ENCODE peak calls at places on chromosomes 7 and 10, in six cellular contexts. One of them, this sample, is unnamed. For H3K4me1, the result is how much of the 10 kb centered on the place peaks cover.

GRCh38 chr10:33055636-33056035 is 97.6 kb upstream of the ITGB1 start:
- DNase-seq in CD8-positive, alpha-beta memory T cell: no peak
- DNase-seq in heart left ventricle: no peak
- DNase-seq in OCI-LY7: no peak
- DNase-seq in naive thymus-derived CD4-positive, alpha-beta T cell: no peak
- DNase-seq in fibroblast of lung: peak
- DNase-seq in this sample: no peak

GRCh38 chr7:111380945-111381344 is 181.3 kb downstream of the IMMP2L start:
- DNase-seq in OCI-LY7: no peak
- DNase-seq in heart left ventricle: no peak
- DNase-seq in naive thymus-derived CD4-positive, alpha-beta T cell: no peak
- DNase-seq in fibroblast of lung: no peak
- DNase-seq in CD8-positive, alpha-beta memory T cell: no peak
- DNase-seq in this sample: no peak

GRCh38 chr7:142153400-142153799 is 41.9 kb downstream of the MGAM2 start:
- DNase-seq in OCI-LY7: no peak
- DNase-seq in naive thymus-derived CD4-positive, alpha-beta T cell: no peak
- DNase-seq in CD8-positive, alpha-beta memory T cell: no peak
- DNase-seq in heart left ventricle: no peak
- DNase-seq in fibroblast of lung: peak
- DNase-seq in this sample: no peak

GRCh38 chr7:142436601-142437000 is 178.7 kb upstream of the PRSS58 start:
- DNase-seq in heart left ventricle: no peak
- DNase-seq in fibroblast of lung: peak
- DNase-seq in OCI-LY7: no peak
- DNase-seq in CD8-positive, alpha-beta memory T cell: no peak
- DNase-seq in naive thymus-derived CD4-positive, alpha-beta T cell: no peak
- DNase-seq in this sample: no peak

GRCh38 chr7:40498933-40499332 is 364.1 kb downstream of the SUGCT start:
- DNase-seq in naive thymus-derived CD4-positive, alpha-beta T cell: no peak
- DNase-seq in heart left ventricle: no peak
- DNase-seq in fibroblast of lung: peak
- DNase-seq in CD8-positive, alpha-beta memory T cell: no peak
- DNase-seq in OCI-LY7: no peak
- DNase-seq in this sample: no peak

GRCh38 chr10:97336942-97337719 is 2.6 kb upstream of the FRAT2 start:
- DNase-seq in OCI-LY7: no peak
- DNase-seq in CD8-positive, alpha-beta memory T cell: no peak
- DNase-seq in heart left ventricle: no peak
- DNase-seq in fibroblast of lung: no peak
- DNase-seq in naive thymus-derived CD4-positive, alpha-beta T cell: no peak
- DNase-seq in this sample: no peak

GRCh38 chr10:123241391-123242141 is 87.4 kb downstream of the BUB3 start:
- DNase-seq in CD8-positive, alpha-beta memory T cell: peak
- DNase-seq in OCI-LY7: peak
- DNase-seq in heart left ventricle: no peak
- DNase-seq in fibroblast of lung: no peak
- DNase-seq in naive thymus-derived CD4-positive, alpha-beta T cell: peak
- DNase-seq in this sample: peak

GRCh38 chr10:116097239-116097751 is 175.7 kb downstream of the GFRA1 start:
- DNase-seq in heart left ventricle: no peak
- DNase-seq in OCI-LY7: no peak
- DNase-seq in CD8-positive, alpha-beta memory T cell: no peak
- DNase-seq in fibroblast of lung: no peak
- DNase-seq in naive thymus-derived CD4-positive, alpha-beta T cell: no peak
- DNase-seq in this sample: no peak

GRCh38 chr10:47173929-47174442 is 126.0 kb upstream of the GDF10 start:
- DNase-seq in CD8-positive, alpha-beta memory T cell: no peak
- DNase-seq in fibroblast of lung: no peak
- DNase-seq in OCI-LY7: no peak
- DNase-seq in naive thymus-derived CD4-positive, alpha-beta T cell: no peak
- DNase-seq in heart left ventricle: no peak
- DNase-seq in this sample: no peak

GRCh38 chr7:156979711-156980110 is 30.2 kb downstream of the NOM1 start:
- DNase-seq in CD8-positive, alpha-beta memory T cell: no peak
- DNase-seq in OCI-LY7: no peak
- DNase-seq in naive thymus-derived CD4-positive, alpha-beta T cell: no peak
- DNase-seq in heart left ventricle: no peak
- DNase-seq in fibroblast of lung: no peak
- DNase-seq in this sample: no peak

GRCh38 chr10:116085333-116085732 is 187.7 kb downstream of the GFRA1 start:
- DNase-seq in heart left ventricle: peak
- DNase-seq in naive thymus-derived CD4-positive, alpha-beta T cell: no peak
- DNase-seq in OCI-LY7: no peak
- DNase-seq in fibroblast of lung: no peak
- DNase-seq in CD8-positive, alpha-beta memory T cell: no peak
- DNase-seq in this sample: no peak

GRCh38 chr7:36784991-36785940 is 61.0 kb upstream of the AOAH start:
- DNase-seq in fibroblast of lung: no peak
- DNase-seq in heart left ventricle: peak
- DNase-seq in naive thymus-derived CD4-positive, alpha-beta T cell: peak
- DNase-seq in OCI-LY7: no peak
- DNase-seq in CD8-positive, alpha-beta memory T cell: peak
- DNase-seq in this sample: peak

GRCh38 chr7:128721376-128721775 is 17.8 kb upstream of the CALU start:
- DNase-seq in CD8-positive, alpha-beta memory T cell: no peak
- DNase-seq in fibroblast of lung: no peak
- DNase-seq in OCI-LY7: no peak
- DNase-seq in heart left ventricle: no peak
- DNase-seq in naive thymus-derived CD4-positive, alpha-beta T cell: no peak
- DNase-seq in this sample: no peak

GRCh38 chr7:133230591-133231194 is 22.2 kb upstream of the EXOC4 start:
- DNase-seq in fibroblast of lung: peak
- DNase-seq in OCI-LY7: peak
- DNase-seq in naive thymus-derived CD4-positive, alpha-beta T cell: peak
- DNase-seq in CD8-positive, alpha-beta memory T cell: peak
- DNase-seq in heart left ventricle: peak
- DNase-seq in this sample: peak

GRCh38 chr7:17130281-17131059 is 168.0 kb upstream of the AHR start:
- DNase-seq in CD8-positive, alpha-beta memory T cell: no peak
- DNase-seq in naive thymus-derived CD4-positive, alpha-beta T cell: no peak
- DNase-seq in OCI-LY7: no peak
- DNase-seq in heart left ventricle: no peak
- DNase-seq in fibroblast of lung: peak
- DNase-seq in this sample: no peak

GRCh38 chr7:70730451-70731110 is 401.4 kb upstream of the GALNT17 start:
- DNase-seq in heart left ventricle: no peak
- DNase-seq in OCI-LY7: no peak
- DNase-seq in naive thymus-derived CD4-positive, alpha-beta T cell: no peak
- DNase-seq in fibroblast of lung: no peak
- DNase-seq in CD8-positive, alpha-beta memory T cell: no peak
- DNase-seq in this sample: no peak

GRCh38 chr7:40199076-40199802 is 64.4 kb downstream of the SUGCT start:
- DNase-seq in CD8-positive, alpha-beta memory T cell: no peak
- DNase-seq in naive thymus-derived CD4-positive, alpha-beta T cell: no peak
- DNase-seq in OCI-LY7: peak
- DNase-seq in heart left ventricle: no peak
- DNase-seq in fibroblast of lung: peak
- DNase-seq in this sample: no peak

GRCh38 chr7:23226841-23227450 is 19.6 kb upstream of the GPNMB start:
- DNase-seq in heart left ventricle: no peak
- DNase-seq in fibroblast of lung: no peak
- DNase-seq in OCI-LY7: no peak
- DNase-seq in naive thymus-derived CD4-positive, alpha-beta T cell: no peak
- DNase-seq in CD8-positive, alpha-beta memory T cell: no peak
- DNase-seq in this sample: no peak

GRCh38 chr7:47370461-47371042 is 211.4 kb downstream of the TNS3 start:
- DNase-seq in fibroblast of lung: peak
- DNase-seq in naive thymus-derived CD4-positive, alpha-beta T cell: no peak
- DNase-seq in CD8-positive, alpha-beta memory T cell: no peak
- DNase-seq in OCI-LY7: no peak
- DNase-seq in heart left ventricle: no peak
- DNase-seq in this sample: no peak

GRCh38 chr10:3237530-3237929 is 64.9 kb upstream of the PITRM1 start:
- DNase-seq in CD8-positive, alpha-beta memory T cell: no peak
- DNase-seq in OCI-LY7: no peak
- DNase-seq in heart left ventricle: no peak
- DNase-seq in fibroblast of lung: no peak
- DNase-seq in naive thymus-derived CD4-positive, alpha-beta T cell: no peak
- DNase-seq in this sample: no peak

GRCh38 chr10:102965455-102965854 is 47.4 kb downstream of the CNNM2 start:
- DNase-seq in naive thymus-derived CD4-positive, alpha-beta T cell: no peak
- DNase-seq in CD8-positive, alpha-beta memory T cell: no peak
- DNase-seq in heart left ventricle: no peak
- DNase-seq in OCI-LY7: no peak
- DNase-seq in fibroblast of lung: no peak
- DNase-seq in this sample: no peak

GRCh38 chr7:47617131-47617530 is 35.2 kb upstream of the TNS3 start:
- DNase-seq in heart left ventricle: no peak
- DNase-seq in CD8-positive, alpha-beta memory T cell: no peak
- DNase-seq in OCI-LY7: no peak
- DNase-seq in fibroblast of lung: no peak
- DNase-seq in naive thymus-derived CD4-positive, alpha-beta T cell: no peak
- DNase-seq in this sample: no peak

GRCh38 chr10:52818019-52818418 is 45.4 kb upstream of the MBL2 start:
- DNase-seq in OCI-LY7: peak
- DNase-seq in heart left ventricle: no peak
- DNase-seq in CD8-positive, alpha-beta memory T cell: no peak
- DNase-seq in naive thymus-derived CD4-positive, alpha-beta T cell: no peak
- DNase-seq in fibroblast of lung: peak
- DNase-seq in this sample: peak

GRCh38 chr7:105346593-105347322 is 42.0 kb downstream of the SRPK2 start:
- DNase-seq in naive thymus-derived CD4-positive, alpha-beta T cell: peak
- DNase-seq in fibroblast of lung: no peak
- DNase-seq in CD8-positive, alpha-beta memory T cell: no peak
- DNase-seq in heart left ventricle: no peak
- DNase-seq in OCI-LY7: no peak
- DNase-seq in this sample: no peak

GRCh38 chr10:7915923-7916322 is 97.6 kb downstream of the TAF3 start:
- DNase-seq in naive thymus-derived CD4-positive, alpha-beta T cell: no peak
- DNase-seq in heart left ventricle: no peak
- DNase-seq in CD8-positive, alpha-beta memory T cell: no peak
- DNase-seq in OCI-LY7: no peak
- DNase-seq in fibroblast of lung: peak
- DNase-seq in this sample: no peak

GRCh38 chr7:69775231-69775771 is 177.0 kb downstream of the AUTS2 start:
- DNase-seq in OCI-LY7: no peak
- DNase-seq in fibroblast of lung: peak
- DNase-seq in CD8-positive, alpha-beta memory T cell: no peak
- DNase-seq in heart left ventricle: peak
- DNase-seq in naive thymus-derived CD4-positive, alpha-beta T cell: no peak
- DNase-seq in this sample: no peak

GRCh38 chr7:158187055-158187770 is 400.4 kb downstream of the PTPRN2 start:
- DNase-seq in naive thymus-derived CD4-positive, alpha-beta T cell: no peak
- DNase-seq in OCI-LY7: no peak
- DNase-seq in heart left ventricle: no peak
- DNase-seq in CD8-positive, alpha-beta memory T cell: no peak
- DNase-seq in fibroblast of lung: peak
- DNase-seq in this sample: no peak

GRCh38 chr7:97015787-97016391 is 8.7 kb downstream of the DLX5 start:
- DNase-seq in OCI-LY7: no peak
- DNase-seq in fibroblast of lung: no peak
- DNase-seq in naive thymus-derived CD4-positive, alpha-beta T cell: no peak
- DNase-seq in heart left ventricle: no peak
- DNase-seq in CD8-positive, alpha-beta memory T cell: no peak
- DNase-seq in this sample: no peak
- H3K4me3 ChIP-seq in OCI-LY7: no peak
- H3K4me3 ChIP-seq in fibroblast of lung: no peak
- H3K4me3 ChIP-seq in naive thymus-derived CD4-positive, alpha-beta T cell: no peak
- H3K4me3 ChIP-seq in heart left ventricle: no peak
- H3K4me3 ChIP-seq in CD8-positive, alpha-beta memory T cell: no peak
- H3K4me3 ChIP-seq in this sample: no peak

GRCh38 chr10:79221110-79222051 is 125.9 kb upstream of the PPIF start:
- DNase-seq in OCI-LY7: no peak
- DNase-seq in heart left ventricle: peak
- DNase-seq in fibroblast of lung: peak
- DNase-seq in CD8-positive, alpha-beta memory T cell: no peak
- DNase-seq in naive thymus-derived CD4-positive, alpha-beta T cell: no peak
- DNase-seq in this sample: no peak
- H3K4me1 ChIP-seq in OCI-LY7: under half
- H3K4me1 ChIP-seq in heart left ventricle: half or more
- H3K4me1 ChIP-seq in fibroblast of lung: under half
- H3K4me1 ChIP-seq in CD8-positive, alpha-beta memory T cell: under half
- H3K4me1 ChIP-seq in naive thymus-derived CD4-positive, alpha-beta T cell: under half
- H3K4me1 ChIP-seq in this sample: under half

DNA sequence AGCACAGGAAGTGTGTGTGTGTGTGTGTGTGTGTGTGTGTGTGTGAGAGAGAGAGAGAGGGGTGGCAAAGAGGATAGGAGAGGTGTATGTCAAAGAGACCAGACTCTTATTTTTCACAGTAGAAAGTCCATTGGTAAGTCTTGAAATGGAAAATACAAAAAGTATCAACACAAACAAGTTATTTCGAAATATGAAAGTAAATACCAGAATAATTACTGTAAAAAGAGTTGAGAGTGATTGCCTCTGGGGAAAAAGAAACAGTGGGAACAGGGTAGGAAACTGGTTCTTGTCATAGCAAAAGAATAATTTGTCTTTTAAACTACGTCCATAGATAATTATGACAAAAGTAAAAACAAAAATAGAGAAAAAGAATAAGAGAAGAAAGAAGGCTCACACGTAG is 29.0 kb upstream of the EIF5AL1 start:
- DNase-seq in CD8-positive, alpha-beta memory T cell: no peak
- DNase-seq in heart left ventricle: no peak
- DNase-seq in fibroblast of lung: no peak
- DNase-seq in OCI-LY7: no peak
- DNase-seq in naive thymus-derived CD4-positive, alpha-beta T cell: no peak
- DNase-seq in this sample: no peak
- H3K27ac ChIP-seq in CD8-positive, alpha-beta memory T cell: no peak
- H3K27ac ChIP-seq in heart left ventricle: no peak
- H3K27ac ChIP-seq in fibroblast of lung: no peak
- H3K27ac ChIP-seq in OCI-LY7: no peak
- H3K27ac ChIP-seq in naive thymus-derived CD4-positive, alpha-beta T cell: no peak
- H3K27ac ChIP-seq in this sample: no peak

GRCh38 chr10:113562693-113563092 is 9.8 kb downstream of the HABP2 start:
- DNase-seq in CD8-positive, alpha-beta memory T cell: no peak
- DNase-seq in heart left ventricle: no peak
- DNase-seq in OCI-LY7: no peak
- DNase-seq in naive thymus-derived CD4-positive, alpha-beta T cell: no peak
- DNase-seq in fibroblast of lung: no peak
- DNase-seq in this sample: no peak

GRCh38 chr10:113562108-113562507 is 9.3 kb downstream of the HABP2 start:
- DNase-seq in heart left ventricle: no peak
- DNase-seq in CD8-positive, alpha-beta memory T cell: no peak
- DNase-seq in OCI-LY7: no peak
- DNase-seq in fibroblast of lung: no peak
- DNase-seq in naive thymus-derived CD4-positive, alpha-beta T cell: no peak
- DNase-seq in this sample: no peak

GRCh38 chr10:113561214-113561613 is 8.4 kb downstream of the HABP2 start:
- DNase-seq in OCI-LY7: no peak
- DNase-seq in naive thymus-derived CD4-positive, alpha-beta T cell: no peak
- DNase-seq in CD8-positive, alpha-beta memory T cell: no peak
- DNase-seq in fibroblast of lung: no peak
- DNase-seq in heart left ventricle: no peak
- DNase-seq in this sample: no peak

GRCh38 chr10:113565364-113565763 is 12.5 kb downstream of the HABP2 start:
- DNase-seq in naive thymus-derived CD4-positive, alpha-beta T cell: no peak
- DNase-seq in fibroblast of lung: no peak
- DNase-seq in CD8-positive, alpha-beta memory T cell: no peak
- DNase-seq in heart left ventricle: no peak
- DNase-seq in OCI-LY7: no peak
- DNase-seq in this sample: no peak

GRCh38 chr10:113563306-113564088 is 10.6 kb downstream of the HABP2 start:
- DNase-seq in OCI-LY7: peak
- DNase-seq in fibroblast of lung: peak
- DNase-seq in heart left ventricle: peak
- DNase-seq in CD8-positive, alpha-beta memory T cell: peak
- DNase-seq in naive thymus-derived CD4-positive, alpha-beta T cell: peak
- DNase-seq in this sample: peak
- H3K4me3 ChIP-seq in OCI-LY7: no peak
- H3K4me3 ChIP-seq in fibroblast of lung: peak
- H3K4me3 ChIP-seq in heart left ventricle: no peak
- H3K4me3 ChIP-seq in CD8-positive, alpha-beta memory T cell: peak
- H3K4me3 ChIP-seq in naive thymus-derived CD4-positive, alpha-beta T cell: peak
- H3K4me3 ChIP-seq in this sample: peak

GRCh38 chr10:70567603-70568002 is 34.9 kb downstream of the PRF1 start:
- DNase-seq in heart left ventricle: no peak
- DNase-seq in naive thymus-derived CD4-positive, alpha-beta T cell: no peak
- DNase-seq in OCI-LY7: no peak
- DNase-seq in CD8-positive, alpha-beta memory T cell: no peak
- DNase-seq in fibroblast of lung: no peak
- DNase-seq in this sample: no peak
- H3K4me1 ChIP-seq in heart left ventricle: under half
- H3K4me1 ChIP-seq in naive thymus-derived CD4-positive, alpha-beta T cell: under half
- H3K4me1 ChIP-seq in OCI-LY7: under half
- H3K4me1 ChIP-seq in CD8-positive, alpha-beta memory T cell: under half
- H3K4me1 ChIP-seq in fibroblast of lung: under half
- H3K4me1 ChIP-seq in this sample: under half